ENCODE peak calls at places on chromosomes 4 and X, in five cellular contexts. One of them, this sample, is unnamed.

GRCh38 chr4:536351-536972 is 37.5 kb downstream of the PIGG start:
- DNase-seq in fibroblast of mammary gland: no peak
- DNase-seq in A549: no peak
- DNase-seq in mesothelial cell of epicardium: no peak
- DNase-seq in progenitor cell of endocrine pancreas: no peak
- DNase-seq in this sample: no peak

GRCh38 chr4:89434364-89434988 is 126.9 kb upstream of the GPRIN3 start:
- DNase-seq in fibroblast of mammary gland: peak
- DNase-seq in A549: peak
- DNase-seq in mesothelial cell of epicardium: no peak
- DNase-seq in progenitor cell of endocrine pancreas: no peak
- DNase-seq in this sample: no peak

GRCh38 chrX:103730147-103730546 is 19.4 kb downstream of the TMEM31 start:
- DNase-seq in fibroblast of mammary gland: peak
- DNase-seq in A549: no peak
- DNase-seq in mesothelial cell of epicardium: no peak
- DNase-seq in progenitor cell of endocrine pancreas: no peak
- DNase-seq in this sample: no peak

GRCh38 chrX:11113731-11114130 is 2.6 kb downstream of the HCCS start:
- DNase-seq in fibroblast of mammary gland: no peak
- DNase-seq in A549: no peak
- DNase-seq in mesothelial cell of epicardium: no peak
- DNase-seq in progenitor cell of endocrine pancreas: no peak
- DNase-seq in this sample: no peak

GRCh38 chrX:397575-397974 is 10.9 kb upstream of the PPP2R3B start:
- DNase-seq in fibroblast of mammary gland: peak
- DNase-seq in A549: no peak
- DNase-seq in mesothelial cell of epicardium: no peak
- DNase-seq in progenitor cell of endocrine pancreas: no peak
- DNase-seq in this sample: no peak

GRCh38 chr4:101160792-101161592 is 186.3 kb downstream of the PPP3CA start:
- DNase-seq in fibroblast of mammary gland: no peak
- DNase-seq in A549: no peak
- DNase-seq in mesothelial cell of epicardium: no peak
- DNase-seq in progenitor cell of endocrine pancreas: no peak
- DNase-seq in this sample: no peak

GRCh38 chrX:153746359-153746758 is 17.7 kb upstream of the PLXNB3 start:
- DNase-seq in fibroblast of mammary gland: no peak
- DNase-seq in A549: no peak
- DNase-seq in mesothelial cell of epicardium: no peak
- DNase-seq in progenitor cell of endocrine pancreas: no peak
- DNase-seq in this sample: no peak

GRCh38 chr4:143773998-143774898 is 73.8 kb upstream of the FREM3 start:
- DNase-seq in fibroblast of mammary gland: peak
- DNase-seq in A549: peak
- DNase-seq in mesothelial cell of epicardium: no peak
- DNase-seq in progenitor cell of endocrine pancreas: peak
- DNase-seq in this sample: no peak

GRCh38 chrX:53089224-53089842 is 4.6 kb upstream of the KANTR start:
- DNase-seq in fibroblast of mammary gland: peak
- DNase-seq in A549: peak
- DNase-seq in mesothelial cell of epicardium: no peak
- DNase-seq in progenitor cell of endocrine pancreas: no peak
- DNase-seq in this sample: peak

GRCh38 chrX:49838374-49838773 is 9.3 kb downstream of the PAGE4 start:
- DNase-seq in fibroblast of mammary gland: peak
- DNase-seq in A549: peak
- DNase-seq in mesothelial cell of epicardium: no peak
- DNase-seq in progenitor cell of endocrine pancreas: no peak
- DNase-seq in this sample: no peak

GRCh38 chr4:73222466-73223257 is 35.9 kb downstream of the ANKRD17 start:
- DNase-seq in fibroblast of mammary gland: peak
- DNase-seq in A549: peak
- DNase-seq in mesothelial cell of epicardium: no peak
- DNase-seq in progenitor cell of endocrine pancreas: no peak
- DNase-seq in this sample: no peak

GRCh38 chr4:40462326-40462725 is 127.2 kb downstream of the CHRNA9 start:
- DNase-seq in fibroblast of mammary gland: no peak
- DNase-seq in A549: no peak
- DNase-seq in mesothelial cell of epicardium: no peak
- DNase-seq in progenitor cell of endocrine pancreas: no peak
- DNase-seq in this sample: no peak

GRCh38 chr4:159723341-159724048 is 620.6 kb downstream of the RAPGEF2 start:
- DNase-seq in fibroblast of mammary gland: no peak
- DNase-seq in A549: no peak
- DNase-seq in mesothelial cell of epicardium: no peak
- DNase-seq in progenitor cell of endocrine pancreas: no peak
- DNase-seq in this sample: no peak

GRCh38 chr4:83252782-83253405 is 31.7 kb downstream of the COQ2 start:
- DNase-seq in fibroblast of mammary gland: peak
- DNase-seq in A549: peak
- DNase-seq in mesothelial cell of epicardium: no peak
- DNase-seq in progenitor cell of endocrine pancreas: peak
- DNase-seq in this sample: peak

GRCh38 chrX:133523094-133523493 is 107.8 kb upstream of the GPC4 start:
- DNase-seq in fibroblast of mammary gland: peak
- DNase-seq in A549: no peak
- DNase-seq in mesothelial cell of epicardium: no peak
- DNase-seq in progenitor cell of endocrine pancreas: no peak
- DNase-seq in this sample: no peak

GRCh38 chr4:66097271-66097670 is 427.0 kb upstream of the EPHA5 start:
- DNase-seq in fibroblast of mammary gland: no peak
- DNase-seq in A549: no peak
- DNase-seq in mesothelial cell of epicardium: no peak
- DNase-seq in progenitor cell of endocrine pancreas: no peak
- DNase-seq in this sample: no peak

GRCh38 chrX:83446355-83446754 is 61.7 kb upstream of the POU3F4 start:
- DNase-seq in fibroblast of mammary gland: no peak
- DNase-seq in A549: no peak
- DNase-seq in mesothelial cell of epicardium: no peak
- DNase-seq in progenitor cell of endocrine pancreas: no peak
- DNase-seq in this sample: no peak

GRCh38 chr4:150960818-150961217 is 54.3 kb downstream of the LRBA start:
- DNase-seq in fibroblast of mammary gland: peak
- DNase-seq in A549: peak
- DNase-seq in mesothelial cell of epicardium: no peak
- DNase-seq in progenitor cell of endocrine pancreas: no peak
- DNase-seq in this sample: no peak

GRCh38 chr4:75673959-75674328 is 733 bp upstream of the G3BP2 start:
- DNase-seq in fibroblast of mammary gland: no peak
- DNase-seq in A549: no peak
- DNase-seq in mesothelial cell of epicardium: no peak
- DNase-seq in progenitor cell of endocrine pancreas: no peak
- DNase-seq in this sample: no peak

GRCh38 chr4:82599336-82599735 is 37.5 kb upstream of the TMEM150C start:
- DNase-seq in fibroblast of mammary gland: no peak
- DNase-seq in A549: no peak
- DNase-seq in mesothelial cell of epicardium: no peak
- DNase-seq in progenitor cell of endocrine pancreas: no peak
- DNase-seq in this sample: no peak

GRCh38 chrX:104270916-104271512 is 16.3 kb upstream of the ESX1 start:
- DNase-seq in fibroblast of mammary gland: peak
- DNase-seq in A549: peak
- DNase-seq in mesothelial cell of epicardium: no peak
- DNase-seq in progenitor cell of endocrine pancreas: no peak
- DNase-seq in this sample: no peak

GRCh38 chr4:129526812-129527211 is 430.9 kb downstream of the C4orf33 start:
- DNase-seq in fibroblast of mammary gland: peak
- DNase-seq in A549: no peak
- DNase-seq in mesothelial cell of epicardium: no peak
- DNase-seq in progenitor cell of endocrine pancreas: no peak
- DNase-seq in this sample: no peak

GRCh38 chr4:16783119-16783518 is 115.3 kb downstream of the LDB2 start:
- DNase-seq in fibroblast of mammary gland: no peak
- DNase-seq in A549: no peak
- DNase-seq in mesothelial cell of epicardium: no peak
- DNase-seq in progenitor cell of endocrine pancreas: no peak
- DNase-seq in this sample: no peak

GRCh38 chr4:3791256-3791655 is 25.1 kb downstream of the ADRA2C start:
- DNase-seq in fibroblast of mammary gland: no peak
- DNase-seq in A549: no peak
- DNase-seq in mesothelial cell of epicardium: no peak
- DNase-seq in progenitor cell of endocrine pancreas: no peak
- DNase-seq in this sample: no peak

GRCh38 chr4:17577660-17578481 is 873 bp downstream of the LAP3 start:
- DNase-seq in fibroblast of mammary gland: peak
- DNase-seq in A549: peak
- DNase-seq in mesothelial cell of epicardium: no peak
- DNase-seq in progenitor cell of endocrine pancreas: peak
- DNase-seq in this sample: no peak

GRCh38 chrX:76127341-76127740 is 45.5 kb upstream of the PBDC1 start:
- DNase-seq in fibroblast of mammary gland: no peak
- DNase-seq in A549: no peak
- DNase-seq in mesothelial cell of epicardium: no peak
- DNase-seq in progenitor cell of endocrine pancreas: no peak
- DNase-seq in this sample: no peak

GRCh38 chr4:101127176-101127790 is 220.0 kb downstream of the PPP3CA start:
- DNase-seq in fibroblast of mammary gland: no peak
- DNase-seq in A549: no peak
- DNase-seq in mesothelial cell of epicardium: no peak
- DNase-seq in progenitor cell of endocrine pancreas: no peak
- DNase-seq in this sample: no peak

GRCh38 chr4:8817813-8818062 is 53.9 kb downstream of the HMX1 start:
- DNase-seq in fibroblast of mammary gland: no peak
- DNase-seq in A549: no peak
- DNase-seq in mesothelial cell of epicardium: no peak
- DNase-seq in progenitor cell of endocrine pancreas: peak
- DNase-seq in this sample: no peak

GRCh38 chr4:169179609-169180526 is 90.9 kb downstream of the SH3RF1 start:
- DNase-seq in fibroblast of mammary gland: no peak
- DNase-seq in A549: no peak
- DNase-seq in mesothelial cell of epicardium: no peak
- DNase-seq in progenitor cell of endocrine pancreas: no peak
- DNase-seq in this sample: no peak

GRCh38 chrX:52263417-52263816 is 78.7 kb downstream of the MAGED4 start:
- DNase-seq in fibroblast of mammary gland: no peak
- DNase-seq in A549: no peak
- DNase-seq in mesothelial cell of epicardium: no peak
- DNase-seq in progenitor cell of endocrine pancreas: no peak
- DNase-seq in this sample: no peak

DNA sequence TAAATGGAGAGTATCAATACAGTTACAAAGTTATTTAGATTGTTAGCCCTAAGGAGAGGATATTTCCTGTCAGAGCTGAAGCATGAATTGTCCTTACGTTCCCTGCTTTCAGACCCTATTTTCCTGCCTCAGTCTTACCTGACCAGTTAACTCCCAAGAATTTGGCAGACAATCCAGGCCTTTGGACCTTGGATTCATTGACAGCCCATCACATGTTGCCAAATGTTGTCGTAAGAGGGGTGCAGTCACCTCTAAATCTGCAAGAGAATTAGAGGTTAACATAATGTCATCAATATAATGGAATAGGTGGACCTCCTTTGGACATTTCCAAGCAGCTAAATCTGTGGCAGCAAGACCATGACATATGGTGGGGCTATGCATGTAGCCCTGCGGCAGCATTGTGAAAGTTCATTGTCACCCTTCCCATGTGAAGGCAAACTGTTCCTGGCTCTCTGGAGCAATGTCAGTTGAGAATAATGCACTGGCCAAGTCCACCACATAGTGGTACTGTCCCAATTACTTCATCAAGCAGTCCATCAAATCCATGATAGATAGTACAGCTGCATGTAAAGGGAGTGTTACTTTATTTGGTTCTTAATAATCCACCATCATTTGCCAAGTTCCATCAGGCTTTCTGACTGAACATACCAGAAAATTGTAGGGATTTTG is 1137.0 kb upstream of the POU3F4 start:
- DNase-seq in fibroblast of mammary gland: no peak
- DNase-seq in A549: no peak
- DNase-seq in mesothelial cell of epicardium: no peak
- DNase-seq in progenitor cell of endocrine pancreas: no peak
- DNase-seq in this sample: no peak
- TF ChIP-seq CTCF in fibroblast of mammary gland: no peak
- TF ChIP-seq CTCF in A549: no peak
- TF ChIP-seq CTCF in mesothelial cell of epicardium: no peak
- TF ChIP-seq CTCF in progenitor cell of endocrine pancreas: no peak
- TF ChIP-seq CTCF in this sample: no peak

GRCh38 chrX:81489987-81490386 is 288.1 kb downstream of the SH3BGRL start:
- DNase-seq in fibroblast of mammary gland: peak
- DNase-seq in A549: no peak
- DNase-seq in mesothelial cell of epicardium: no peak
- DNase-seq in progenitor cell of endocrine pancreas: no peak
- DNase-seq in this sample: no peak
- TF ChIP-seq CTCF in fibroblast of mammary gland: peak
- TF ChIP-seq CTCF in A549: peak
- TF ChIP-seq CTCF in mesothelial cell of epicardium: peak
- TF ChIP-seq CTCF in progenitor cell of endocrine pancreas: peak
- TF ChIP-seq CTCF in this sample: no peak

DNA sequence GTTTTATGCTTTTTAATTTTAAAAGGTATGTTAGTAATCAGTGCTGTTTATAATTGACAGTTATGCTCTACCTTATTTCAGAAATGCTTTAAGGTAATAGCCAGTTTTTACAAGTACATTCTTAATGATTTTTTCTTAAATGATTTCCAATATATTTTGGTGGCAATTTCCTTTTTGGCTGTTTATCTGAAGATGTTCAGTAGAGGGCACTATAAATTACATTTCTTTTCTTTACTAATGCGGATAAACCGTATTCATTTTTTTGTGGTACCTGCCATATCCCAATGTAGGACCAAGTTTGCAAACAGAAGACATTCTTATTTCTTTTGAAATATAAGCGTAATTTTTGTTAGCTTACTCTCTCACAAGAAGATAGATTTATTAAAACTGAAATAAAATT is 65.4 kb downstream of the CCKAR start:
- DNase-seq in fibroblast of mammary gland: no peak
- DNase-seq in A549: no peak
- DNase-seq in mesothelial cell of epicardium: no peak
- DNase-seq in progenitor cell of endocrine pancreas: no peak
- DNase-seq in this sample: no peak
- TF ChIP-seq CTCF in fibroblast of mammary gland: peak
- TF ChIP-seq CTCF in A549: no peak
- TF ChIP-seq CTCF in mesothelial cell of epicardium: no peak
- TF ChIP-seq CTCF in progenitor cell of endocrine pancreas: peak
- TF ChIP-seq CTCF in this sample: peak

GRCh38 chr4:27668001-27668400 is 807.4 kb downstream of the STIM2 start:
- DNase-seq in fibroblast of mammary gland: no peak
- DNase-seq in A549: no peak
- DNase-seq in mesothelial cell of epicardium: no peak
- DNase-seq in progenitor cell of endocrine pancreas: no peak
- DNase-seq in this sample: no peak

GRCh38 chr4:27662426-27662825 is 801.8 kb downstream of the STIM2 start:
- DNase-seq in fibroblast of mammary gland: no peak
- DNase-seq in A549: no peak
- DNase-seq in mesothelial cell of epicardium: no peak
- DNase-seq in progenitor cell of endocrine pancreas: no peak
- DNase-seq in this sample: no peak

DNA sequence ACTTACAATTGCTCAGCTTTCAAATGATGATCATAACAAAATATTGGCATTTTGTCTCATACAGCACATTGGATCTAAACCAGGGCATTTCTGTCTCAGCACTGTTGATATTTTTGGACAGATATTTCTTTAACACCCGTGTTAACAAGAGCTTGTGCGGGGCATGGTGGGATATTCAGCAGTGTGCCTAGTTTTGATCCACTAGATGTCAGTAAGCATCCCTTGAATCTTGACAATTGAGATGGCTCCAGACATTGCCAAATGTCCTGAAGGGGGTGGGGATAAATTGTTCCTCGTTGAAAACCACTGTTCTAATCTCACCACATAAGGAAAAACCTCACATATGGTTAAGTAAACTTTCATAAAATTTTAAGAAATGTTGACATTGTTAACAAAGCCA is 806.3 kb downstream of the STIM2 start:
- DNase-seq in fibroblast of mammary gland: peak
- DNase-seq in A549: no peak
- DNase-seq in mesothelial cell of epicardium: no peak
- DNase-seq in progenitor cell of endocrine pancreas: no peak
- DNase-seq in this sample: no peak
- TF ChIP-seq CTCF in fibroblast of mammary gland: peak
- TF ChIP-seq CTCF in A549: no peak
- TF ChIP-seq CTCF in mesothelial cell of epicardium: no peak
- TF ChIP-seq CTCF in progenitor cell of endocrine pancreas: no peak
- TF ChIP-seq CTCF in this sample: no peak

This sample was measured in CD4-positive, alpha-beta T cell.